ENCODE peak calls at places on chromosomes 12 and 14, in nine cellular contexts. One of them, this sample, is unnamed. For H3K4me1, the result is how much of the 10 kb centered on the place peaks cover.

GRCh38 chr12:76633415-76633814 is 73.8 kb upstream of the OSBPL8 start:
- DNase-seq in CD4-positive, alpha-beta memory T cell: no peak
- DNase-seq in A549: no peak
- DNase-seq in GM23248: no peak
- DNase-seq in uterus: no peak
- DNase-seq in transverse colon: no peak
- DNase-seq in heart left ventricle: peak
- DNase-seq in K562: peak
- DNase-seq in psoas muscle: no peak
- DNase-seq in this sample: no peak

GRCh38 chr14:94548131-94548998 is 12.9 kb upstream of the SERPINA4 start:
- DNase-seq in A549: no peak
- DNase-seq in GM23248: no peak
- DNase-seq in CD4-positive, alpha-beta memory T cell: no peak
- DNase-seq in heart left ventricle: no peak
- DNase-seq in K562: no peak
- DNase-seq in transverse colon: no peak
- DNase-seq in uterus: no peak
- DNase-seq in psoas muscle: no peak
- DNase-seq in this sample: no peak

GRCh38 chr12:112305951-112306350 is 76.3 kb downstream of the HECTD4 start:
- DNase-seq in K562: no peak
- DNase-seq in transverse colon: no peak
- DNase-seq in uterus: no peak
- DNase-seq in psoas muscle: no peak
- DNase-seq in CD4-positive, alpha-beta memory T cell: no peak
- DNase-seq in A549: no peak
- DNase-seq in heart left ventricle: no peak
- DNase-seq in GM23248: no peak
- DNase-seq in this sample: no peak

GRCh38 chr14:61512508-61512907 is 182.8 kb upstream of the HIF1A start:
- DNase-seq in psoas muscle: no peak
- DNase-seq in CD4-positive, alpha-beta memory T cell: no peak
- DNase-seq in uterus: no peak
- DNase-seq in GM23248: peak
- DNase-seq in A549: no peak
- DNase-seq in transverse colon: no peak
- DNase-seq in heart left ventricle: no peak
- DNase-seq in K562: no peak
- DNase-seq in this sample: no peak

GRCh38 chr12:27284751-27285150 is 40.7 kb downstream of the STK38L start:
- DNase-seq in CD4-positive, alpha-beta memory T cell: no peak
- DNase-seq in psoas muscle: no peak
- DNase-seq in K562: no peak
- DNase-seq in heart left ventricle: no peak
- DNase-seq in GM23248: peak
- DNase-seq in uterus: no peak
- DNase-seq in A549: no peak
- DNase-seq in transverse colon: no peak
- DNase-seq in this sample: no peak

GRCh38 chr14:74019408-74019714 is 212 bp downstream of the BBOF1 start:
- DNase-seq in uterus: no peak
- DNase-seq in A549: no peak
- DNase-seq in heart left ventricle: no peak
- DNase-seq in CD4-positive, alpha-beta memory T cell: no peak
- DNase-seq in psoas muscle: no peak
- DNase-seq in K562: no peak
- DNase-seq in GM23248: no peak
- DNase-seq in transverse colon: no peak
- DNase-seq in this sample: no peak

GRCh38 chr12:64452559-64453329 is 824 bp downstream of the TBK1 start:
- DNase-seq in GM23248: peak
- DNase-seq in transverse colon: peak
- DNase-seq in psoas muscle: no peak
- DNase-seq in A549: peak
- DNase-seq in uterus: no peak
- DNase-seq in heart left ventricle: no peak
- DNase-seq in CD4-positive, alpha-beta memory T cell: peak
- DNase-seq in K562: no peak
- DNase-seq in this sample: no peak

GRCh38 chr14:101235042-101235871 is 326.0 kb upstream of the DIO3 start:
- DNase-seq in uterus: no peak
- DNase-seq in psoas muscle: peak
- DNase-seq in GM23248: peak
- DNase-seq in transverse colon: peak
- DNase-seq in A549: peak
- DNase-seq in heart left ventricle: no peak
- DNase-seq in CD4-positive, alpha-beta memory T cell: no peak
- DNase-seq in K562: peak
- DNase-seq in this sample: peak

GRCh38 chr12:82461393-82461792 is 103.1 kb downstream of the METTL25 start:
- DNase-seq in K562: no peak
- DNase-seq in transverse colon: no peak
- DNase-seq in heart left ventricle: no peak
- DNase-seq in uterus: no peak
- DNase-seq in psoas muscle: no peak
- DNase-seq in CD4-positive, alpha-beta memory T cell: no peak
- DNase-seq in A549: peak
- DNase-seq in GM23248: no peak
- DNase-seq in this sample: no peak

GRCh38 chr14:79825046-79825521 is 386.2 kb downstream of the DIO2 start:
- DNase-seq in GM23248: peak
- DNase-seq in psoas muscle: no peak
- DNase-seq in uterus: peak
- DNase-seq in K562: no peak
- DNase-seq in A549: no peak
- DNase-seq in heart left ventricle: no peak
- DNase-seq in transverse colon: no peak
- DNase-seq in CD4-positive, alpha-beta memory T cell: no peak
- DNase-seq in this sample: no peak

DNA sequence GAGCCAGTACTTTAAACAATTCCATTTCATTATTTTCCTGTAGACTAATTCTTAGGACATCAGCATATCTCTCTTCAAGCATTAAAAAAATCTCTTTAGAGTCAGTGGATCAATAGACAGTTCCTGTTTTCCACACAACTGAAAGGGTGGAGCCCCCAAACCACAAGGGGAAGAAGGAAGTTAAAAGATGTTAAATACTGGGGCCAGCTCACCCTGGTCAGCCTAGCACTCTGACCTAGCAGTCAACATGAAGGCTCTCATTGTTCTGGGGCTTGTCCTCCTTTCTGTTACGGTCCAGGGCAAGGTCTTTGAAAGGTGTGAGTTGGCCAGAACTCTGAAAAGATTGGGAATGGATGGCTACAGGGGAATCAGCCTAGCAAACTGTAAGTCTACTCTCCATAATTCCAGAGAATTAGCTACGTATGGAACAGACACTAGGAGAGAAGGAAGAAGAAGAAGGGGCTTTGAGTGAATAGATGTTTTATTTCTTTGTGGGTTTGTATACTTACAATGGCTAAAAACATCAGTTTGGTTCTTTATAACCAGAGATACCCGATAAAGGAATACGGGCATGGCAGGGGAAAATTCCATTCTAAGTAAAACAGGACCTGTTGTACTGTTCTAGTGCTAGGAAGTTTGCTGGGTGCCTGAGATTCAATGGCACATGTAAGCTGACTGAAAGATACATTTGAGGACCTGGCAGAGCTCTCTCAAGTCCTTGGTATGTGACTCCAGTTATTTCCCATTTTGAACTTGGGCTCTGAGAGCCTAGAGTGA is at the start of gene LYZ:
- DNase-seq in K562: no peak
- DNase-seq in GM23248: no peak
- DNase-seq in psoas muscle: no peak
- DNase-seq in transverse colon: peak
- DNase-seq in A549: no peak
- DNase-seq in heart left ventricle: no peak
- DNase-seq in uterus: no peak
- DNase-seq in CD4-positive, alpha-beta memory T cell: no peak
- DNase-seq in this sample: no peak
- H3K27ac ChIP-seq in K562: peak
- H3K27ac ChIP-seq in GM23248: no peak
- H3K27ac ChIP-seq in psoas muscle: no peak
- H3K27ac ChIP-seq in transverse colon: peak
- H3K27ac ChIP-seq in A549: no peak
- H3K27ac ChIP-seq in heart left ventricle: no peak
- H3K27ac ChIP-seq in uterus: no peak
- H3K27ac ChIP-seq in CD4-positive, alpha-beta memory T cell: no peak
- H3K27ac ChIP-seq in this sample: no peak

DNA sequence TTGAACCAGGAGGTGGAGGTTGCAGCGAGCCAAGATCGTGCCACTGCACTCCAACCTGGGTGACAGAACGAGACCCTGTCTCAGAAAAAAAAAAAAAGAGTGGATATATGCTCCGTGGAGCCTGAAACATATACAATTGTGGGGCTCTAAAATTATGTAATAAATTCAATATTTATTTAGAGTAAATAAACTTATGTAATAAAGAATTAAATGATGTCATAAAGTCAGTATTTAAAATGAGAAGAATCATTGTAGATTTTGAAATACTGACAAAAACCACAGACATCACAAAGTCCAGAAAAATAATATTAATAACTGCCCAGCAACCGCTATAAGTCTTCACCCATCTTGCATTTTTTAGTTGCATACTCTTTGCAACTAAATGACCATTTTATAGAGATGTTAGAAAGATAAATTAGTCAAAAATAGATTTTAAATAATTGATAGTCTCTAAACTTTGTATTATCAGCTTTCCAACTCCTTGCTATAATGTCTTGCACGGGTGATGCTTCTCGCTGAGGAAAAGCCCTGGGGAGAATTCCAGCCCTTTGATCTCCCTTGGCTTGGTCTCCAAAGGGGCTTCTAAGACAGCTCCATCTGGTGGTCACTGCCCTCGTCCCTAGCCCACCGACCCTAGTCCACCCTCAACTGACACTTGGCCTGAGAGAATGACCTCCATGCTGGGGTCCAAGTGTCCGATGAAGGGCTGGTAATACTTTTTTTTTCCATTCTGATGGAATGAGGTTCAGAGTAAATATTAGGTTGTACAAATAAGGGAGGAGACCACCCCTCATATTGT is 7.9 kb upstream of the TMBIM6 start:
- DNase-seq in psoas muscle: no peak
- DNase-seq in CD4-positive, alpha-beta memory T cell: no peak
- DNase-seq in K562: no peak
- DNase-seq in A549: no peak
- DNase-seq in heart left ventricle: no peak
- DNase-seq in uterus: no peak
- DNase-seq in GM23248: no peak
- DNase-seq in transverse colon: no peak
- DNase-seq in this sample: no peak
- H3K4me3 ChIP-seq in psoas muscle: no peak
- H3K4me3 ChIP-seq in CD4-positive, alpha-beta memory T cell: no peak
- H3K4me3 ChIP-seq in K562: no peak
- H3K4me3 ChIP-seq in A549: no peak
- H3K4me3 ChIP-seq in heart left ventricle: no peak
- H3K4me3 ChIP-seq in uterus: no peak
- H3K4me3 ChIP-seq in GM23248: no peak
- H3K4me3 ChIP-seq in transverse colon: no peak
- H3K4me3 ChIP-seq in this sample: no peak

GRCh38 chr12:106136263-106136662 is 2.5 kb downstream of the NUAK1 start:
- DNase-seq in psoas muscle: peak
- DNase-seq in uterus: peak
- DNase-seq in heart left ventricle: peak
- DNase-seq in K562: peak
- DNase-seq in CD4-positive, alpha-beta memory T cell: peak
- DNase-seq in transverse colon: peak
- DNase-seq in A549: peak
- DNase-seq in GM23248: peak
- DNase-seq in this sample: peak
- H3K4me1 ChIP-seq in psoas muscle: half or more
- H3K4me1 ChIP-seq in uterus: under half
- H3K4me1 ChIP-seq in heart left ventricle: under half
- H3K4me1 ChIP-seq in K562: under half
- H3K4me1 ChIP-seq in CD4-positive, alpha-beta memory T cell: under half
- H3K4me1 ChIP-seq in transverse colon: under half
- H3K4me1 ChIP-seq in A549: half or more
- H3K4me1 ChIP-seq in GM23248: half or more
- H3K4me1 ChIP-seq in this sample: under half

GRCh38 chr12:18752280-18752920 is 14.5 kb downstream of the CAPZA3 start:
- DNase-seq in psoas muscle: no peak
- DNase-seq in uterus: peak
- DNase-seq in GM23248: peak
- DNase-seq in transverse colon: no peak
- DNase-seq in K562: peak
- DNase-seq in CD4-positive, alpha-beta memory T cell: no peak
- DNase-seq in heart left ventricle: peak
- DNase-seq in A549: no peak
- DNase-seq in this sample: no peak
- H3K27ac ChIP-seq in psoas muscle: no peak
- H3K27ac ChIP-seq in uterus: no peak
- H3K27ac ChIP-seq in GM23248: peak
- H3K27ac ChIP-seq in transverse colon: no peak
- H3K27ac ChIP-seq in K562: peak
- H3K27ac ChIP-seq in CD4-positive, alpha-beta memory T cell: no peak
- H3K27ac ChIP-seq in heart left ventricle: peak
- H3K27ac ChIP-seq in A549: no peak
- H3K27ac ChIP-seq in this sample: no peak

GRCh38 chr12:8127138-8127537 is 3.7 kb downstream of the CLEC4A start:
- DNase-seq in GM23248: no peak
- DNase-seq in uterus: no peak
- DNase-seq in psoas muscle: no peak
- DNase-seq in A549: no peak
- DNase-seq in heart left ventricle: no peak
- DNase-seq in K562: no peak
- DNase-seq in CD4-positive, alpha-beta memory T cell: peak
- DNase-seq in transverse colon: no peak
- DNase-seq in this sample: no peak

GRCh38 chr12:8120072-8120713 is 3.2 kb upstream of the CLEC4A start:
- DNase-seq in psoas muscle: no peak
- DNase-seq in heart left ventricle: no peak
- DNase-seq in CD4-positive, alpha-beta memory T cell: no peak
- DNase-seq in GM23248: no peak
- DNase-seq in uterus: no peak
- DNase-seq in K562: no peak
- DNase-seq in A549: no peak
- DNase-seq in transverse colon: no peak
- DNase-seq in this sample: no peak

GRCh38 chr12:8123124-8123888 is at the start of gene CLEC4A:
- DNase-seq in A549: no peak
- DNase-seq in psoas muscle: no peak
- DNase-seq in uterus: no peak
- DNase-seq in CD4-positive, alpha-beta memory T cell: no peak
- DNase-seq in GM23248: no peak
- DNase-seq in heart left ventricle: no peak
- DNase-seq in K562: no peak
- DNase-seq in transverse colon: no peak
- DNase-seq in this sample: no peak
- H3K4me3 ChIP-seq in A549: no peak
- H3K4me3 ChIP-seq in psoas muscle: peak
- H3K4me3 ChIP-seq in uterus: no peak
- H3K4me3 ChIP-seq in CD4-positive, alpha-beta memory T cell: no peak
- H3K4me3 ChIP-seq in GM23248: no peak
- H3K4me3 ChIP-seq in heart left ventricle: no peak
- H3K4me3 ChIP-seq in K562: no peak
- H3K4me3 ChIP-seq in transverse colon: no peak
- H3K4me3 ChIP-seq in this sample: no peak